ENCODE peak calls at places on chromosomes 13 and 19, in seven cellular contexts. B is iris pigment epithelial cell, J is heart left ventricle, O is ELR, Z is dorsolateral prefrontal cortex, H is stomach, Y is fibroblast of mammary gland. M is an unnamed sample.

GRCh38 chr19:49097453-49098288 is 12.4 kb downstream of the SNRNP70 start:
- DNase-seq in Y (peak), H (peak), J (peak), B (peak), Z (peak), O (peak), M (no peak)

GRCh38 chr19:12666305-12667048 is at the start of the genes MAN2B1 and WDR83:
- DNase-seq in Y (peak), O (peak), Z (peak), J (peak), B (peak), H (peak), M (no peak)

GRCh38 chr13:76383671-76384461 is 502.3 kb downstream of the KCTD12 start:
- DNase-seq in H (no peak), O (peak), J (peak), Z (no peak), Y (peak), B (peak), M (no peak)

GRCh38 chr19:18091217-18091608 is 4.5 kb upstream of the IL12RB1 start:
- DNase-seq in B (no peak), Z (no peak), Y (no peak), H (peak), O (no peak), J (peak), M (no peak)

GRCh38 chr19:21566073-21566472 is 60.7 kb downstream of the ZNF429 start:
- DNase-seq in Y (no peak), J (no peak), O (no peak), Z (no peak), H (no peak), B (peak), M (no peak)

GRCh38 chr13:28576037-28576436 is 81.1 kb upstream of the FLT1 start:
- DNase-seq in H (no peak), Z (no peak), Y (no peak), O (peak), J (no peak), B (no peak), M (no peak)

GRCh38 chr19:52922841-52923781 is at the start of gene ZNF888:
- DNase-seq in O (peak), B (peak), H (peak), Y (peak), Z (peak), J (peak), M (peak)

GRCh38 chr13:66224644-66225043 is 1005.5 kb downstream of the PCDH9 start:
- DNase-seq in B (no peak), Y (no peak), Z (no peak), O (no peak), J (no peak), H (no peak), M (no peak)

GRCh38 chr13:57507752-57508463 is 123.6 kb upstream of the PCDH17 start:
- DNase-seq in H (no peak), Y (no peak), O (no peak), Z (no peak), J (no peak), B (no peak), M (no peak)

GRCh38 chr19:2408247-2408646 is 19.1 kb downstream of the TIMM13 start:
- DNase-seq in Z (no peak), Y (no peak), B (no peak), J (no peak), H (no peak), O (no peak), M (no peak)

GRCh38 chr19:7395793-7396192 is 47.1 kb downstream of the ARHGEF18 start:
- DNase-seq in Y (no peak), O (peak), H (no peak), B (no peak), Z (no peak), J (no peak), M (no peak)

GRCh38 chr13:77874406-77874805 is 44.2 kb downstream of the EDNRB start:
- DNase-seq in J (no peak), O (peak), B (peak), Z (peak), Y (peak), H (no peak), M (no peak)

GRCh38 chr19:10543420-10544241 is at the start of gene ATG4D:
- DNase-seq in O (peak), Z (peak), B (peak), J (peak), H (peak), Y (peak), M (no peak)

GRCh38 chr19:33193864-33194362 is at the start of gene LRP3:
- DNase-seq in Y (no peak), O (peak), H (peak), J (peak), B (peak), Z (no peak), M (no peak)

GRCh38 chr19:53878786-53879144 is 3.2 kb upstream of the PRKCG start:
- DNase-seq in J (no peak), H (no peak), O (no peak), Z (no peak), Y (no peak), B (no peak), M (no peak)

GRCh38 chr13:42808572-42808971 is 27.2 kb downstream of the FAM216B start:
- DNase-seq in B (peak), O (peak), Y (peak), Z (no peak), H (no peak), J (no peak), M (no peak)

GRCh38 chr13:113412440-113412839 is 40.8 kb downstream of the ADPRHL1 start:
- DNase-seq in Y (no peak), H (no peak), B (no peak), J (peak), Z (no peak), O (no peak), M (no peak)

GRCh38 chr13:20291037-20291436 is 58.9 kb upstream of the GJB6 start:
- DNase-seq in H (no peak), B (no peak), O (no peak), Z (no peak), J (no peak), Y (no peak), M (no peak)

GRCh38 chr13:110407021-110407420 is 99.9 kb downstream of the COL4A2 start:
- DNase-seq in Y (no peak), B (no peak), O (no peak), Z (no peak), H (no peak), J (no peak), M (no peak)

GRCh38 chr19:56403261-56403660 is 871 bp upstream of the ZNF583 start:
- DNase-seq in J (no peak), H (no peak), O (peak), B (peak), Y (no peak), Z (no peak), M (no peak)

GRCh38 chr13:94309997-94310842 is 169.3 kb downstream of the DCT start:
- DNase-seq in O (peak), J (no peak), H (no peak), B (peak), Y (peak), Z (no peak), M (no peak)

GRCh38 chr13:29991343-29991742 is 140.9 kb upstream of the UBL3 start:
- DNase-seq in H (no peak), O (peak), Z (no peak), Y (peak), J (no peak), B (peak), M (no peak)

GRCh38 chr19:29819986-29820385 is 8.2 kb downstream of the CCNE1 start:
- DNase-seq in B (no peak), H (no peak), J (no peak), Z (no peak), Y (no peak), O (no peak), M (no peak)

GRCh38 chr13:45328661-45329105 is 12.3 kb downstream of the TPT1 start:
- DNase-seq in Z (no peak), O (no peak), B (peak), H (no peak), J (no peak), Y (no peak), M (no peak)

GRCh38 chr19:46115396-46116109 is 8.9 kb downstream of the IGFL3 start:
- DNase-seq in O (peak), J (no peak), B (peak), Z (no peak), Y (peak), H (no peak), M (no peak)

GRCh38 chr19:40433391-40434216 is 7.8 kb upstream of the SERTAD1 start:
- DNase-seq in Y (peak), H (peak), Z (peak), O (peak), B (peak), J (peak), M (peak)

GRCh38 chr13:98842858-98843481 is 90.5 kb upstream of the SLC15A1 start:
- DNase-seq in Z (peak), Y (peak), O (peak), H (peak), B (peak), J (peak), M (no peak)